ENCODE peak calls at places on chromosome 7, in nine cellular contexts. One of them, this sample, is unnamed.
A peak's percentile ranks its signal among the peaks of the same experiment; 100 is the strongest.

GRCh38 chr7:157271991-157272324 is 64.8 kb upstream of the DNAJB6 start:
- DNase-seq in stomach: peak; percentile 76
- DNase-seq in hepatocyte: peak; percentile 82
- DNase-seq in endothelial cell of umbilical vein: peak; percentile 79
- DNase-seq in cardiac muscle cell: no peak
- DNase-seq in CD8-positive, alpha-beta memory T cell: no peak
- DNase-seq in body of pancreas: peak; percentile 93
- DNase-seq in iPS DF 6.9: no peak
- DNase-seq in BE2C: no peak
- DNase-seq in this sample: peak; percentile 88

GRCh38 chr7:135001390-135002165 is 15.3 kb downstream of the AGBL3 start:
- DNase-seq in hepatocyte: no peak
- DNase-seq in endothelial cell of umbilical vein: no peak
- DNase-seq in CD8-positive, alpha-beta memory T cell: no peak
- DNase-seq in BE2C: no peak
- DNase-seq in cardiac muscle cell: no peak
- DNase-seq in body of pancreas: no peak
- DNase-seq in stomach: no peak
- DNase-seq in iPS DF 6.9: no peak
- DNase-seq in this sample: no peak

GRCh38 chr7:66697451-66698438 is 42.8 kb upstream of the RABGEF1 start:
- DNase-seq in endothelial cell of umbilical vein: no peak
- DNase-seq in BE2C: no peak
- DNase-seq in cardiac muscle cell: no peak
- DNase-seq in stomach: no peak
- DNase-seq in CD8-positive, alpha-beta memory T cell: no peak
- DNase-seq in iPS DF 6.9: no peak
- DNase-seq in hepatocyte: no peak
- DNase-seq in body of pancreas: no peak
- DNase-seq in this sample: peak; percentile 80

GRCh38 chr7:22469371-22470143 is 30.4 kb downstream of the STEAP1B start:
- DNase-seq in hepatocyte: no peak
- DNase-seq in iPS DF 6.9: no peak
- DNase-seq in CD8-positive, alpha-beta memory T cell: no peak
- DNase-seq in BE2C: no peak
- DNase-seq in body of pancreas: no peak
- DNase-seq in endothelial cell of umbilical vein: no peak
- DNase-seq in cardiac muscle cell: no peak
- DNase-seq in stomach: no peak
- DNase-seq in this sample: no peak

GRCh38 chr7:40826419-40827216 is 691.8 kb downstream of the SUGCT start:
- DNase-seq in iPS DF 6.9: no peak
- DNase-seq in cardiac muscle cell: no peak
- DNase-seq in hepatocyte: no peak
- DNase-seq in stomach: no peak
- DNase-seq in endothelial cell of umbilical vein: no peak
- DNase-seq in CD8-positive, alpha-beta memory T cell: no peak
- DNase-seq in BE2C: no peak
- DNase-seq in body of pancreas: no peak
- DNase-seq in this sample: no peak

GRCh38 chr7:89648509-89648908 is 505.8 kb upstream of the STEAP1 start:
- DNase-seq in hepatocyte: no peak
- DNase-seq in endothelial cell of umbilical vein: no peak
- DNase-seq in body of pancreas: no peak
- DNase-seq in iPS DF 6.9: no peak
- DNase-seq in BE2C: no peak
- DNase-seq in stomach: no peak
- DNase-seq in CD8-positive, alpha-beta memory T cell: no peak
- DNase-seq in cardiac muscle cell: no peak
- DNase-seq in this sample: no peak

GRCh38 chr7:157097569-157097968 is 41.2 kb upstream of the UBE3C start:
- DNase-seq in CD8-positive, alpha-beta memory T cell: no peak
- DNase-seq in stomach: no peak
- DNase-seq in endothelial cell of umbilical vein: no peak
- DNase-seq in cardiac muscle cell: no peak
- DNase-seq in body of pancreas: no peak
- DNase-seq in iPS DF 6.9: no peak
- DNase-seq in hepatocyte: no peak
- DNase-seq in BE2C: no peak
- DNase-seq in this sample: no peak

GRCh38 chr7:70774895-70775527 is 356.9 kb upstream of the GALNT17 start:
- DNase-seq in endothelial cell of umbilical vein: no peak
- DNase-seq in cardiac muscle cell: no peak
- DNase-seq in stomach: no peak
- DNase-seq in body of pancreas: no peak
- DNase-seq in CD8-positive, alpha-beta memory T cell: no peak
- DNase-seq in hepatocyte: no peak
- DNase-seq in iPS DF 6.9: no peak
- DNase-seq in BE2C: no peak
- DNase-seq in this sample: no peak

GRCh38 chr7:127189885-127190284 is 62.9 kb downstream of the GRM8 start:
- DNase-seq in cardiac muscle cell: peak; percentile 60
- DNase-seq in body of pancreas: no peak
- DNase-seq in hepatocyte: no peak
- DNase-seq in endothelial cell of umbilical vein: no peak
- DNase-seq in stomach: no peak
- DNase-seq in iPS DF 6.9: no peak
- DNase-seq in BE2C: peak; percentile 31
- DNase-seq in CD8-positive, alpha-beta memory T cell: no peak
- DNase-seq in this sample: no peak

GRCh38 chr7:80150621-80151273 is 16.1 kb downstream of the GNAI1 start:
- DNase-seq in endothelial cell of umbilical vein: peak; percentile 5
- DNase-seq in hepatocyte: no peak
- DNase-seq in CD8-positive, alpha-beta memory T cell: no peak
- DNase-seq in stomach: no peak
- DNase-seq in iPS DF 6.9: no peak
- DNase-seq in body of pancreas: no peak
- DNase-seq in cardiac muscle cell: no peak
- DNase-seq in BE2C: no peak
- DNase-seq in this sample: no peak

GRCh38 chr7:14133752-14134151 is 144.3 kb upstream of the ETV1 start:
- DNase-seq in BE2C: no peak
- DNase-seq in cardiac muscle cell: no peak
- DNase-seq in stomach: no peak
- DNase-seq in hepatocyte: no peak
- DNase-seq in CD8-positive, alpha-beta memory T cell: no peak
- DNase-seq in iPS DF 6.9: no peak
- DNase-seq in endothelial cell of umbilical vein: no peak
- DNase-seq in body of pancreas: no peak
- DNase-seq in this sample: no peak

GRCh38 chr7:107563761-107564552 is at the start of the genes COG5 and DUS4L:
- DNase-seq in BE2C: peak; percentile 83
- DNase-seq in body of pancreas: peak; percentile 86
- DNase-seq in hepatocyte: peak; percentile 93
- DNase-seq in iPS DF 6.9: peak; percentile 47
- DNase-seq in stomach: peak; percentile 83
- DNase-seq in CD8-positive, alpha-beta memory T cell: peak; percentile 86
- DNase-seq in endothelial cell of umbilical vein: peak; percentile 89
- DNase-seq in cardiac muscle cell: peak; percentile 89
- DNase-seq in this sample: peak; percentile 92

GRCh38 chr7:17298840-17299476 is 506 bp downstream of the AHR start:
- DNase-seq in hepatocyte: peak; percentile 63
- DNase-seq in cardiac muscle cell: peak; percentile 54
- DNase-seq in body of pancreas: peak; percentile 56
- DNase-seq in endothelial cell of umbilical vein: no peak
- DNase-seq in CD8-positive, alpha-beta memory T cell: peak; percentile 70
- DNase-seq in iPS DF 6.9: no peak
- DNase-seq in stomach: peak; percentile 49
- DNase-seq in BE2C: peak; percentile 7
- DNase-seq in this sample: peak; percentile 56

GRCh38 chr7:5143935-5144903 is 45.8 kb upstream of the WIPI2 start:
- DNase-seq in hepatocyte: no peak
- DNase-seq in iPS DF 6.9: no peak
- DNase-seq in BE2C: peak; percentile 15
- DNase-seq in endothelial cell of umbilical vein: no peak
- DNase-seq in body of pancreas: peak; percentile 12
- DNase-seq in stomach: peak; percentile 26
- DNase-seq in CD8-positive, alpha-beta memory T cell: peak; percentile 89
- DNase-seq in cardiac muscle cell: no peak
- DNase-seq in this sample: no peak

GRCh38 chr7:77644774-77645173 is 51.5 kb upstream of the RSBN1L start:
- DNase-seq in BE2C: no peak
- DNase-seq in CD8-positive, alpha-beta memory T cell: no peak
- DNase-seq in cardiac muscle cell: no peak
- DNase-seq in stomach: no peak
- DNase-seq in hepatocyte: no peak
- DNase-seq in endothelial cell of umbilical vein: no peak
- DNase-seq in iPS DF 6.9: no peak
- DNase-seq in body of pancreas: no peak
- DNase-seq in this sample: no peak

GRCh38 chr7:43296306-43296705 is 183.9 kb downstream of the HECW1 start:
- DNase-seq in body of pancreas: peak; percentile 22
- DNase-seq in iPS DF 6.9: no peak
- DNase-seq in hepatocyte: no peak
- DNase-seq in endothelial cell of umbilical vein: no peak
- DNase-seq in stomach: no peak
- DNase-seq in CD8-positive, alpha-beta memory T cell: no peak
- DNase-seq in BE2C: no peak
- DNase-seq in cardiac muscle cell: no peak
- DNase-seq in this sample: peak; percentile 56

GRCh38 chr7:98567979-98568378 is 49.1 kb upstream of the NPTX2 start:
- DNase-seq in BE2C: peak; percentile 54
- DNase-seq in cardiac muscle cell: no peak
- DNase-seq in hepatocyte: no peak
- DNase-seq in CD8-positive, alpha-beta memory T cell: no peak
- DNase-seq in endothelial cell of umbilical vein: no peak
- DNase-seq in body of pancreas: no peak
- DNase-seq in stomach: no peak
- DNase-seq in iPS DF 6.9: no peak
- DNase-seq in this sample: no peak
- H3K27me3 ChIP-seq in BE2C: no peaks in the 10 kb centered on the region
- H3K27me3 ChIP-seq in cardiac muscle cell: no peaks in the 10 kb centered on the region
- H3K27me3 ChIP-seq in hepatocyte: no peaks in the 10 kb centered on the region
- H3K27me3 ChIP-seq in CD8-positive, alpha-beta memory T cell: no peaks in the 10 kb centered on the region
- H3K27me3 ChIP-seq in endothelial cell of umbilical vein: no peaks in the 10 kb centered on the region
- H3K27me3 ChIP-seq in body of pancreas: no peaks in the 10 kb centered on the region
- H3K27me3 ChIP-seq in stomach: peaks cover 18% of the 10 kb centered on the region
- H3K27me3 ChIP-seq in iPS DF 6.9: no peaks in the 10 kb centered on the region
- H3K27me3 ChIP-seq in this sample: peaks cover 4% of the 10 kb centered on the region

GRCh38 chr7:92025260-92025659 is 84.6 kb downstream of the AKAP9 start:
- DNase-seq in iPS DF 6.9: no peak
- DNase-seq in CD8-positive, alpha-beta memory T cell: no peak
- DNase-seq in body of pancreas: no peak
- DNase-seq in BE2C: no peak
- DNase-seq in cardiac muscle cell: no peak
- DNase-seq in endothelial cell of umbilical vein: peak; percentile 8
- DNase-seq in stomach: no peak
- DNase-seq in hepatocyte: no peak
- DNase-seq in this sample: no peak
- H3K9me3 ChIP-seq in iPS DF 6.9: no peaks in the 10 kb centered on the region
- H3K9me3 ChIP-seq in CD8-positive, alpha-beta memory T cell: no peaks in the 10 kb centered on the region
- H3K9me3 ChIP-seq in body of pancreas: no peaks in the 10 kb centered on the region
- H3K9me3 ChIP-seq in BE2C: no peaks in the 10 kb centered on the region
- H3K9me3 ChIP-seq in cardiac muscle cell: no peaks in the 10 kb centered on the region
- H3K9me3 ChIP-seq in endothelial cell of umbilical vein: no peaks in the 10 kb centered on the region
- H3K9me3 ChIP-seq in stomach: peaks cover 13% of the 10 kb centered on the region
- H3K9me3 ChIP-seq in hepatocyte: no peaks in the 10 kb centered on the region
- H3K9me3 ChIP-seq in this sample: no peaks in the 10 kb centered on the region

DNA sequence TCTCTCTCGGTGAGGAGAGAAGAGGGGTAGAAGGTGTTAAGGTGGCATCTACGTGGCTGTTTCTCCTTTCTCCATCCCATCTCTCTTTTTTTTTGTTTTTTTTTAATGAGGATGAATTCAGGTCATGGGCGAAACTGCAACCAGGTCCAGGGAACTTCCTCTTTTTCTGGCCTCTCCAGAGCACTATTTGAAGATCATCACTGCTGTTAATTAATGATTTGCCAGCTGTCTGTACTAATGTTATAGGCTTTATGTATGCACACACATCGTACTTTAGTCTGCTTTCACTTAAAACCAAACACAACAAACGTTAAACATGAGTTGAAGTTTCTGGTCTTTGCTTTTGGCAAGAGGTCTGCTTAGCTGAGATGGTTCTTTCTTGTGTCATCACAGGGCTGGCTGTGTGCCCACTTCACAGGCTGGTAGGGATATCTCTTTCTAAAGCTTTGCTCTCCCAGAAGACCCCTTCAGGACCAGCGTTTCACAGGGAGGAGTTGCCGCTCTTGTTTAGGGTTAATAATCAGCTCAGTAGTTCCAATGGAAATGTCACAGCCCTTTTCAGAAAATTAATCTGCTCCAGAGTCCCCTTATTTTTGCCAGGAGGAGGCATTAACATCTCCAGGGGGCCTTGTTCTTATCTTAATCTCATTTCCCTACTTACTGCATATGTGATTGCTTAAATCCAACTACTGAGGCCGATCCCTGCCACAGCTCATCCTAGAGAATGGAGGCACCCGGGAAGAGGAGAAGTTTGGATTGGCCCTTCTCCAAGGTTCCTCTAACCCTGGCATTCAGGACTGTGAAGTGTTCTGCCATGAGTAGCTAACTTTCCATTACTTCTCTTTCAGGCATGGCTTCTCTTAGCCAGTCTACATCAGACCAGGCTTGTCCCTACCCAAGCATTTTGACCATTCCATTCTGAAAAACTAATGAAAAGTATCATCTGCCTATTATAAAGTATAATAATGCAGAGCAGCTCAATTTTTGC is 273.9 kb upstream of the NFE2L3 start:
- DNase-seq in stomach: no peak
- DNase-seq in cardiac muscle cell: no peak
- DNase-seq in BE2C: no peak
- DNase-seq in iPS DF 6.9: no peak
- DNase-seq in endothelial cell of umbilical vein: no peak
- DNase-seq in CD8-positive, alpha-beta memory T cell: no peak
- DNase-seq in hepatocyte: no peak
- DNase-seq in body of pancreas: no peak
- DNase-seq in this sample: no peak
- H3K27me3 ChIP-seq in stomach: peaks cover 87% of the 10 kb centered on the region
- H3K27me3 ChIP-seq in cardiac muscle cell: no peaks in the 10 kb centered on the region
- H3K27me3 ChIP-seq in BE2C: peaks cover 100% of the 10 kb centered on the region
- H3K27me3 ChIP-seq in iPS DF 6.9: no peaks in the 10 kb centered on the region
- H3K27me3 ChIP-seq in endothelial cell of umbilical vein: peaks cover 50% of the 10 kb centered on the region
- H3K27me3 ChIP-seq in CD8-positive, alpha-beta memory T cell: no peaks in the 10 kb centered on the region
- H3K27me3 ChIP-seq in hepatocyte: peaks cover 24% of the 10 kb centered on the region
- H3K27me3 ChIP-seq in body of pancreas: no peaks in the 10 kb centered on the region
- H3K27me3 ChIP-seq in this sample: peaks cover 4% of the 10 kb centered on the region

DNA sequence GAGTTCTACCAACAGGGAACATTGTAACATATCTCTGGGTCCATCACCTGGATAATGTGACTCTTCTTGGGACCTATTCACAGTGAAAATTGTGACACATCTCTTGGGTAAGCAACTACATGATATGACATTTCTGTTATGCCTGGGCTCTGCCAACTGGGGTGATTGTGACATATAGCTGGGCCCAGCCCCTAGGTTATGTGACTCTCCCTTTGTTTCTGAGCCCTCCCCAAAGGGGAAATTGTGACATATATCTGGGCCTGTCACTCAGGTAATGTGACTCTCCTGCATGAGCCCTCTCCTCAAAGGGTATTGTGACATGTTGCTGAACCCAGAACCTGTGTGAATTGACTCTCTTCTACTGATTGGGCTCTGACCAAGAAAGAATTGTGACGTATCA is 22.4 kb upstream of the ZNF107 start:
- DNase-seq in cardiac muscle cell: no peak
- DNase-seq in iPS DF 6.9: no peak
- DNase-seq in body of pancreas: no peak
- DNase-seq in BE2C: no peak
- DNase-seq in hepatocyte: no peak
- DNase-seq in CD8-positive, alpha-beta memory T cell: no peak
- DNase-seq in endothelial cell of umbilical vein: no peak
- DNase-seq in stomach: no peak
- DNase-seq in this sample: no peak
- H3K9me3 ChIP-seq in cardiac muscle cell: peaks cover 4% of the 10 kb centered on the region
- H3K9me3 ChIP-seq in iPS DF 6.9: peaks cover 8% of the 10 kb centered on the region
- H3K9me3 ChIP-seq in body of pancreas: no peaks in the 10 kb centered on the region
- H3K9me3 ChIP-seq in BE2C: no peaks in the 10 kb centered on the region
- H3K9me3 ChIP-seq in hepatocyte: no peaks in the 10 kb centered on the region
- H3K9me3 ChIP-seq in CD8-positive, alpha-beta memory T cell: no peaks in the 10 kb centered on the region
- H3K9me3 ChIP-seq in endothelial cell of umbilical vein: no peaks in the 10 kb centered on the region
- H3K9me3 ChIP-seq in stomach: peaks cover 4% of the 10 kb centered on the region
- H3K9me3 ChIP-seq in this sample: no peaks in the 10 kb centered on the region

This sample was measured in psoas muscle.